ENCODE peak calls at places on chromosomes 3 and 15, in six cellular contexts. Z is neuronal stem cell, P is Panc1, E is adrenal gland, A is endodermal cell, Q is breast epithelium. K is an unnamed sample. For H3K27me3, the result is how much of the 10 kb centered on the place peaks cover.

GRCh38 chr3:43770426-43771103 is 79.8 kb downstream of the ABHD5 start:
- DNase-seq in Z (no peak), P (no peak), E (peak), A (no peak), Q (no peak), K (no peak)

GRCh38 chr15:100763764-100764750 is 115.6 kb upstream of the ALDH1A3 start:
- DNase-seq in Z (no peak), P (no peak), E (no peak), A (peak), Q (no peak), K (no peak)

GRCh38 chr3:73602171-73602570 is 22.6 kb downstream of the PDZRN3 start:
- DNase-seq in Z (no peak), P (no peak), E (no peak), A (no peak), Q (no peak), K (no peak)

GRCh38 chr3:13301295-13301987 is 118.7 kb downstream of the NUP210 start:
- DNase-seq in Z (no peak), P (no peak), E (no peak), A (peak), Q (no peak), K (no peak)

GRCh38 chr3:72281551-72281950 is 496.6 kb upstream of the PROK2 start:
- DNase-seq in Z (no peak), P (no peak), E (no peak), A (no peak), Q (no peak), K (no peak)

GRCh38 chr3:107068980-107069379 is 308.3 kb upstream of the CCDC54 start:
- DNase-seq in Z (no peak), P (no peak), E (no peak), A (no peak), Q (no peak), K (no peak)

GRCh38 chr3:133158686-133159085 is 120.5 kb downstream of the TMEM108 start:
- DNase-seq in Z (no peak), P (no peak), E (no peak), A (no peak), Q (no peak), K (no peak)

GRCh38 chr15:22979699-22980188 is 424 bp downstream of the CYFIP1 start:
- DNase-seq in Z (peak), P (no peak), E (peak), A (peak), Q (no peak), K (no peak)

GRCh38 chr15:52309154-52309548 is 13.5 kb upstream of the MYO5C start:
- DNase-seq in Z (no peak), P (no peak), E (no peak), A (no peak), Q (no peak), K (no peak)

GRCh38 chr3:159866201-159866746 is 122.4 kb upstream of the IL12A start:
- DNase-seq in Z (no peak), P (no peak), E (no peak), A (no peak), Q (no peak), K (no peak)

GRCh38 chr3:100402150-100402706 is 889 bp downstream of the LNP1 start:
- DNase-seq in Z (no peak), P (no peak), E (no peak), A (no peak), Q (no peak), K (no peak)

GRCh38 chr15:54307252-54307902 is 329.1 kb downstream of the UNC13C start:
- DNase-seq in Z (no peak), P (no peak), E (no peak), A (no peak), Q (no peak), K (no peak)

GRCh38 chr15:80607288-80607980 is 87.7 kb upstream of the ABHD17C start:
- DNase-seq in Z (no peak), P (no peak), E (no peak), A (no peak), Q (no peak), K (no peak)

GRCh38 chr3:165919284-165919683 is 82.1 kb upstream of the BCHE start:
- DNase-seq in Z (no peak), P (no peak), E (no peak), A (no peak), Q (no peak), K (no peak)

DNA sequence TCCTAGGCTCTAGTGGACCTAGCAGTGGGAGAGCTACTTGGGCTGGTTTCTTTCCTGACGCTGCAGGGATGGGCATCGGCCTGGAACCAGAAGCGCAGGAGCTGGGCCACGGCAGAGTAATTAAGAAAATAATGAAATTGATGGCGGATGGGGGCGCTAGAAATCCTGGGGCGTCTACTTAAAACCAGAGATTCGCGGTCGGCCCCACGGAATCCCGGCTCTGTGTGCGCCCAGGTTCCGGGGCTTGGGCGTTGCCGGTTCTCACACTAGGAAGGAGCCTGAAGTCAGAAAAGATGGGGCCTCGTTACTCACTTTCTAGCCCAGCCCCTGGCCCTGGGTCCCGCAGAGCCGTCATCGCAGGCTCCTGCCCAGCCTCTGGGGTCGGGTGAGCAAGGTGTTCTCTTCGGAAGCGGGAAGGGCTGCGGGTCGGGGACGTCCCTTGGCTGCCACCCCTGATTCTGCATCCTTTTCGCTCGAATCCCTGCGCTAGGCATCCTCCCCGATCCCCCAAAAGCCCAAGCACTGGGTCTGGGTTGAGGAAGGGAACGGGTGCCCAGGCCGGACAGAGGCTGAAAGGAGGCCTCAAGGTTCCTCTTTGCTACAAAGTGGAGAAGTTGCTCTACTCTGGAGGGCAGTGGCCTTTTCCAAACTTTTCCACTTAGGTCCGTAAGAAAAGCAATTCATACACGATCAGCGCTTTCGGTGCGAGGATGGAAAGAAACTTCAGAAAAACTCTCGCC is 6.1 kb downstream of the SOX14 start:
- DNase-seq in Z (no peak), P (no peak), E (no peak), A (peak), Q (no peak), K (no peak)
- H3K27me3 ChIP-seq in Z (half or more), P (half or more), E (half or more), A (half or more), Q (under half), K (half or more)

GRCh38 chr3:147408180-147409105 is 722 bp upstream of the ZIC1 start:
- DNase-seq in Z (peak), P (no peak), E (no peak), A (peak), Q (no peak), K (no peak)

GRCh38 chr3:147410126-147410517 is 957 bp downstream of the ZIC1 start:
- DNase-seq in Z (no peak), P (no peak), E (no peak), A (peak), Q (no peak), K (no peak)

GRCh38 chr3:147411235-147411607 is 2.1 kb downstream of the ZIC1 start:
- DNase-seq in Z (peak), P (no peak), E (no peak), A (peak), Q (no peak), K (no peak)

GRCh38 chr3:147410518-147411234 is 1.5 kb downstream of the ZIC1 start:
- DNase-seq in Z (peak), P (no peak), E (no peak), A (peak), Q (no peak), K (no peak)

DNA sequence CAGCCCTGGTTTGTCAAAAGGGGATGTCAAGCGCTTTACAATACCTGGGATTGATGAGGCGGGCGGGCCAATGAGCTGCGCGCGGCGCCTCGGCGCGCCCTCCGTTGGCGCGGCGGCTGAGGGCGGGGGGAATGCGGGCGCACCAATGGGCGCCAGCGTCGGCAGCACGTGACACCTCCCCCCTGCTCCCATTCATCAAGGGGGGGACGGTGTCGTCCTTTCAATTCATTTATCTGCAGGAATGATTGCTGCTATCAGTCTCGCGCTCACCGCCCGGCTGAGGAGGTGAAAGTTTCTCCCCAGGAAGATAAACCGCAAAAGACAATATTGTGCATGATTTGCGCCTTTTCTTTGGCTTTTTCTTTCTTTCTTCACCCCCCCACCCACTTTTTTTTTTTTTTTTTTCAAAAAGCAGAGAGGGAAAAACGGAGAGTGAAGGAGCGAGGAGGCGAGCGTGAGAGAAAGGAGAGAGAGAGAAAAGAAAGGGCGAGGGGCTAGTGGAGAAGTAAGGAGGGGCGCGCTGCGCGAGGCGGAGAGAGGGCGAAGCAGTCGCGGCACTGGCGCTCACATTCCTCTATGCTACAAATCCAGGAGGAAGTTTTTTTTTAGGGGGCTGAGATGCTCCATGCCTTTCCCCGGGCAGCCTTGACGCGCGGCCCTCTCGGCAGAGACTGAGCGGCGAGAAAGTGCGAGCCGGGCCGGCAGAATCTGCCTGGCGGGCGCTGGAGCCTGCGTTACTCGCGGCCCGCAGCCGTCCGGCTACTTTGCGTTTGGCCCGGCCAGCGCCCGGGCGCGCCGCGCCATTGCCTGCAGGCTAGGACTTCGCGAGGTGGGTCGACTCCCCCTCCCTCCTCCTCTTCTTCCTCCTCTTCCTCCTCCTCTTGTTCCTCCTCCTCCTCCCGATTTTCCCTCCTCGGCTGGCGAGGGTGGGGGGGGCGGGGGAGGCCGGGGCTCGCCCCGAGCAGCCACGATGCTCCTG is at the start of gene ZIC1:
- DNase-seq in Z (peak), P (no peak), E (no peak), A (peak), Q (no peak), K (peak)
- H3K27me3 ChIP-seq in Z (under half), P (under half), E (half or more), A (half or more), Q (under half), K (under half)

GRCh38 chr3:27729748-27730611 is 7.9 kb upstream of the EOMES start:
- DNase-seq in Z (no peak), P (no peak), E (no peak), A (peak), Q (no peak), K (no peak)

GRCh38 chr3:27726240-27726639 is 4.1 kb upstream of the EOMES start:
- DNase-seq in Z (no peak), P (no peak), E (no peak), A (no peak), Q (no peak), K (no peak)

GRCh38 chr3:27728195-27729087 is 6.3 kb upstream of the EOMES start:
- DNase-seq in Z (no peak), P (no peak), E (no peak), A (peak), Q (no peak), K (no peak)

GRCh38 chr3:27729325-27729724 is 7.2 kb upstream of the EOMES start:
- DNase-seq in Z (no peak), P (no peak), E (no peak), A (peak), Q (no peak), K (no peak)

GRCh38 chr3:27730774-27731659 is 8.9 kb upstream of the EOMES start:
- DNase-seq in Z (no peak), P (no peak), E (no peak), A (peak), Q (no peak), K (no peak)
- H3K27me3 ChIP-seq in Z (half or more), P (under half), E (half or more), A (half or more), Q (under half), K (half or more)

DNA sequence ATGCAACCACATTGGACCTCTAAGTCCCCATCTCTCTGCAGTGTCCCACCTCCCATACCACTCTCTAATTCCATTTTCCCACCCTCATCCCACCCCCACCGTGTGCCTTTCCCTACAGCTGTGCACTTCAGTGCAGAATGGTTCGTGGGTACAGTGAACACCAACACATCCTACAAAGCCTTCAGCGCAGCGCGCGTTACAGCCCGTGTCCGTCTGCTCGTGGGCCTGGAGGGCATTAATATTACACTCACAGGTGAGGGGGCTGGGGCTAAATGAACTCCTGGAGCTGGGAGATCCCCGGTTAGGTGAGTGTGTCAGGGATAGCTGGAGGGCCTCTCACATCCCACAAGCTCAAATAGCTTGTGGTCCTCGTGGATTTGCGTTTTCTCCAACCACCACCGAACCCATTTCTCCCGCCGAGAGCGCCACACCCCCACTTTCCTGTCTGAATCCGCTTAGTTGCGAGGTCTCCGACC is 1.9 kb downstream of the DUOXA2 start:
- DNase-seq in Z (no peak), P (no peak), E (no peak), A (no peak), Q (no peak), K (no peak)
- H3K27me3 ChIP-seq in Z (half or more), P (under half), E (half or more), A (half or more), Q (under half), K (half or more)

GRCh38 chr3:129979891-129980290 is 5.4 kb downstream of the TRH start:
- DNase-seq in Z (no peak), P (no peak), E (no peak), A (no peak), Q (no peak), K (no peak)
- H3K27me3 ChIP-seq in Z (half or more), P (under half), E (under half), A (half or more), Q (under half), K (under half)

K was measured in dorsolateral prefrontal cortex.